ENCODE peak calls at places on chromosomes 3 and 15, in four cellular contexts. One of them, this sample, is unnamed.

GRCh38 chr3:14780927-14781507 is 37.7 kb upstream of the FGD5 start:
- DNase-seq in nephron progenitor cell: peak
- DNase-seq in RWPE1: no peak
- DNase-seq in ureter: peak
- DNase-seq in this sample: peak

GRCh38 chr3:146679191-146679590 is 74.0 kb upstream of the PLSCR5 start:
- DNase-seq in nephron progenitor cell: no peak
- DNase-seq in RWPE1: no peak
- DNase-seq in ureter: no peak
- DNase-seq in this sample: peak

GRCh38 chr3:72520690-72521308 is 327.4 kb downstream of the SHQ1 start:
- DNase-seq in nephron progenitor cell: no peak
- DNase-seq in RWPE1: peak
- DNase-seq in ureter: no peak
- DNase-seq in this sample: no peak

GRCh38 chr3:78645628-78646310 is 1122.0 kb downstream of the ROBO1 start:
- DNase-seq in nephron progenitor cell: peak
- DNase-seq in RWPE1: peak
- DNase-seq in ureter: no peak
- DNase-seq in this sample: peak

GRCh38 chr3:177221734-177222133 is 24.5 kb upstream of the TBL1XR1 start:
- DNase-seq in nephron progenitor cell: no peak
- DNase-seq in RWPE1: no peak
- DNase-seq in ureter: no peak
- DNase-seq in this sample: no peak

GRCh38 chr3:33578325-33579180 is 138.3 kb upstream of the UBP1 start:
- DNase-seq in nephron progenitor cell: no peak
- DNase-seq in RWPE1: peak
- DNase-seq in ureter: no peak
- DNase-seq in this sample: peak

GRCh38 chr15:89104172-89104564 is 15.9 kb downstream of the ABHD2 start:
- DNase-seq in nephron progenitor cell: no peak
- DNase-seq in RWPE1: no peak
- DNase-seq in ureter: no peak
- DNase-seq in this sample: no peak

GRCh38 chr3:171427771-171428320 is 32.4 kb downstream of the TNIK start:
- DNase-seq in nephron progenitor cell: no peak
- DNase-seq in RWPE1: no peak
- DNase-seq in ureter: no peak
- DNase-seq in this sample: no peak

GRCh38 chr3:16739416-16740091 is 134.3 kb upstream of the DAZL start:
- DNase-seq in nephron progenitor cell: no peak
- DNase-seq in RWPE1: no peak
- DNase-seq in ureter: no peak
- DNase-seq in this sample: no peak

GRCh38 chr3:124282751-124283643 is 291.1 kb upstream of the ROPN1 start:
- DNase-seq in nephron progenitor cell: no peak
- DNase-seq in RWPE1: no peak
- DNase-seq in ureter: no peak
- DNase-seq in this sample: peak

GRCh38 chr3:129547241-129547640 is 4.3 kb downstream of the H1-8 start:
- DNase-seq in nephron progenitor cell: no peak
- DNase-seq in RWPE1: no peak
- DNase-seq in ureter: no peak
- DNase-seq in this sample: no peak

GRCh38 chr15:68056097-68056865 is 2.2 kb downstream of the PIAS1 start:
- DNase-seq in nephron progenitor cell: no peak
- DNase-seq in RWPE1: no peak
- DNase-seq in ureter: no peak
- DNase-seq in this sample: no peak

GRCh38 chr15:29812384-29812694 is 9.9 kb downstream of the TJP1 start:
- DNase-seq in nephron progenitor cell: no peak
- DNase-seq in RWPE1: peak
- DNase-seq in ureter: peak
- DNase-seq in this sample: no peak

GRCh38 chr3:11632564-11632963 is 11.2 kb downstream of the VGLL4 start:
- DNase-seq in nephron progenitor cell: no peak
- DNase-seq in RWPE1: no peak
- DNase-seq in ureter: no peak
- DNase-seq in this sample: no peak

GRCh38 chr3:130896101-130896500 is 2.2 kb downstream of the ATP2C1 start:
- DNase-seq in nephron progenitor cell: no peak
- DNase-seq in RWPE1: no peak
- DNase-seq in ureter: no peak
- DNase-seq in this sample: no peak

GRCh38 chr3:45988804-45989203 is 6.8 kb downstream of the FYCO1 start:
- DNase-seq in nephron progenitor cell: no peak
- DNase-seq in RWPE1: peak
- DNase-seq in ureter: no peak
- DNase-seq in this sample: no peak

GRCh38 chr3:124888482-124889441 is 1.6 kb upstream of the ITGB5 start:
- DNase-seq in nephron progenitor cell: no peak
- DNase-seq in RWPE1: no peak
- DNase-seq in ureter: no peak
- DNase-seq in this sample: no peak

GRCh38 chr3:120425877-120426276 is 24.9 kb downstream of the FSTL1 start:
- DNase-seq in nephron progenitor cell: no peak
- DNase-seq in RWPE1: no peak
- DNase-seq in ureter: no peak
- DNase-seq in this sample: no peak

GRCh38 chr3:18988619-18989229 is 159.6 kb upstream of the KCNH8 start:
- DNase-seq in nephron progenitor cell: no peak
- DNase-seq in RWPE1: no peak
- DNase-seq in ureter: no peak
- DNase-seq in this sample: peak

GRCh38 chr3:36373084-36373483 is 7.2 kb upstream of the STAC start:
- DNase-seq in nephron progenitor cell: no peak
- DNase-seq in RWPE1: no peak
- DNase-seq in ureter: no peak
- DNase-seq in this sample: no peak

GRCh38 chr3:37688756-37689155 is 172.9 kb upstream of the CTDSPL start:
- DNase-seq in nephron progenitor cell: no peak
- DNase-seq in RWPE1: no peak
- DNase-seq in ureter: no peak
- DNase-seq in this sample: no peak

This sample was measured in COLO829.